ENCODE peak calls at places on chromosomes 12 and 14, in nine cellular contexts. M is IMR-90; H is lower lobe of right lung; B is stimulated activated CD4-positive, alpha-beta T cell treated with anti-CD3 and anti-CD28 coated beads, Interleukin-15, amount 100 ng/mL, for 24 hours; O is mesendoderm; W is naive B cell; Z is pancreas; G is AG20443; S is RPMI7951. D is an unnamed sample.

GRCh38 chr14:69539631-69540410 is 34.9 kb downstream of the CCDC177 start:
- DNase-seq in M (peak; percentile 56), H (peak; percentile 84), B (no peak), O (no peak), W (no peak), Z (peak; percentile 30), G (peak; percentile 55), S (peak; percentile 28), D (no peak)

GRCh38 chr12:10366875-10367274 is 23.0 kb downstream of the KLRK1 start:
- DNase-seq in M (no peak), H (no peak), B (no peak), O (peak; percentile 49), W (no peak), Z (no peak), G (no peak), S (peak; percentile 74), D (no peak)

GRCh38 chr12:119704065-119704747 is 36.3 kb downstream of the PRKAB1 start:
- DNase-seq in M (peak; percentile 50), H (no peak), B (no peak), O (no peak), W (no peak), Z (no peak), G (peak; percentile 77), S (peak; percentile 26), D (no peak)

GRCh38 chr14:50123062-50123461 is 6.7 kb upstream of the VCPKMT start:
- DNase-seq in M (no peak), H (no peak), B (no peak), O (no peak), W (no peak), Z (no peak), G (no peak), S (no peak), D (no peak)

GRCh38 chr14:103372552-103373304 is 12.5 kb upstream of the MARK3 start:
- DNase-seq in M (peak; percentile 97), H (no peak), B (peak; percentile 34), O (peak; percentile 73), W (no peak), Z (no peak), G (peak; percentile 94), S (peak; percentile 88), D (no peak)

GRCh38 chr12:132264086-132265010 is 65.0 kb downstream of the GALNT9 start:
- DNase-seq in M (no peak), H (no peak), B (no peak), O (no peak), W (no peak), Z (no peak), G (no peak), S (no peak), D (peak; percentile 54)

GRCh38 chr14:100132903-100133510 is 26.4 kb downstream of the DEGS2 start:
- DNase-seq in M (no peak), H (no peak), B (no peak), O (no peak), W (no peak), Z (no peak), G (peak; percentile 54), S (peak; percentile 28), D (no peak)

GRCh38 chr12:6891637-6892036 is 13.0 kb upstream of the LRRC23 start:
- DNase-seq in M (no peak), H (no peak), B (peak; percentile 29), O (no peak), W (no peak), Z (no peak), G (no peak), S (no peak), D (peak; percentile 46)

GRCh38 chr12:60042835-60043234 is 447.0 kb downstream of the SLC16A7 start:
- DNase-seq in M (no peak), H (no peak), B (no peak), O (no peak), W (no peak), Z (no peak), G (no peak), S (no peak), D (no peak)

D was measured in kidney.